ENCODE peak calls at places on chromosomes 4 and X, in four cellular contexts. E is heart left ventricle, I is spleen, J is brain microvascular endothelial cell. H is an unnamed sample.

GRCh38 chrX:70969635-70970481 is 39.0 kb upstream of the SLC7A3 start:
- DNase-seq in E (no peak), I (no peak), J (no peak), H (no peak)

GRCh38 chrX:18668468-18668867 is 3.4 kb downstream of the RS1 start:
- DNase-seq in E (no peak), I (no peak), J (no peak), H (no peak)

GRCh38 chr4:120299631-120300030 is 233.0 kb upstream of the MAD2L1 start:
- DNase-seq in E (no peak), I (no peak), J (no peak), H (no peak)

GRCh38 chr4:19472669-19473068 is 779.0 kb upstream of the SLIT2 start:
- DNase-seq in E (no peak), I (no peak), J (no peak), H (no peak)

GRCh38 chr4:3365871-3366842 is 73.3 kb downstream of the RGS12 start:
- DNase-seq in E (no peak), I (peak), J (no peak), H (no peak)

GRCh38 chr4:108433832-108434231 is 186.5 kb upstream of the RPL34 start:
- DNase-seq in E (no peak), I (no peak), J (peak), H (peak)

GRCh38 chr4:26987191-26987590 is 126.5 kb downstream of the STIM2 start:
- DNase-seq in E (no peak), I (no peak), J (no peak), H (no peak)

GRCh38 chr4:8192748-8193738 is 6.0 kb upstream of the SH3TC1 start:
- DNase-seq in E (peak), I (peak), J (peak), H (no peak)

GRCh38 chrX:80807606-80808159 is 2.0 kb downstream of the BRWD3 start:
- DNase-seq in E (no peak), I (no peak), J (no peak), H (peak)

GRCh38 chr4:25031077-25031606 is 396 bp upstream of the LGI2 start:
- DNase-seq in E (no peak), I (no peak), J (no peak), H (no peak)

GRCh38 chr4:48129307-48130014 is 4.6 kb downstream of the TXK start:
- DNase-seq in E (peak), I (peak), J (no peak), H (no peak)

GRCh38 chr4:55103224-55103623 is 22.2 kb downstream of the KDR start:
- DNase-seq in E (no peak), I (no peak), J (no peak), H (no peak)

GRCh38 chr4:32455231-32455630 is 1735.1 kb downstream of the PCDH7 start:
- DNase-seq in E (no peak), I (no peak), J (peak), H (no peak)

GRCh38 chr4:53618321-53618720 is 27.0 kb upstream of the LNX1 start:
- DNase-seq in E (no peak), I (no peak), J (no peak), H (no peak)

GRCh38 chr4:8386731-8387130 is 53.8 kb downstream of the ACOX3 start:
- DNase-seq in E (no peak), I (no peak), J (no peak), H (no peak)

GRCh38 chrX:9665113-9665512 is 100.5 kb downstream of the GPR143 start:
- DNase-seq in E (no peak), I (no peak), J (no peak), H (no peak)

GRCh38 chr4:3724319-3725231 is 41.6 kb upstream of the ADRA2C start:
- DNase-seq in E (no peak), I (no peak), J (no peak), H (no peak)

GRCh38 chr4:96099031-96099430 is 259.1 kb downstream of the PDHA2 start:
- DNase-seq in E (no peak), I (no peak), J (no peak), H (no peak)

GRCh38 chrX:20306668-20307067 is 40.0 kb upstream of the RPS6KA3 start:
- DNase-seq in E (no peak), I (no peak), J (no peak), H (no peak)

GRCh38 chrX:153924149-153924861 is 1.8 kb downstream of the ARHGAP4 start:
- DNase-seq in E (peak), I (peak), J (no peak), H (no peak)

GRCh38 chrX:139881130-139881529 is 51.7 kb downstream of the ATP11C start:
- DNase-seq in E (no peak), I (no peak), J (peak), H (no peak)

GRCh38 chr4:175770555-175770954 is 41.5 kb downstream of the GPM6A start:
- DNase-seq in E (no peak), I (no peak), J (no peak), H (no peak)

GRCh38 chr4:163755013-163755412 is 260.5 kb downstream of the TMA16 start:
- DNase-seq in E (no peak), I (no peak), J (peak), H (no peak)

GRCh38 chr4:64729561-64729960 is 320.3 kb upstream of the TECRL start:
- DNase-seq in E (no peak), I (no peak), J (no peak), H (no peak)

GRCh38 chr4:151418385-151418784 is 9.4 kb downstream of the FHIP1A start:
- DNase-seq in E (no peak), I (no peak), J (peak), H (peak)

GRCh38 chr4:185004562-185005208 is 13.6 kb upstream of the HELT start:
- DNase-seq in E (peak), I (peak), J (no peak), H (no peak)

GRCh38 chr4:113575391-113575790 is 186.1 kb downstream of the CAMK2D start:
- DNase-seq in E (no peak), I (no peak), J (peak), H (no peak)

GRCh38 chr4:16231570-16232252 is 5.4 kb upstream of the TAPT1 start:
- DNase-seq in E (no peak), I (no peak), J (no peak), H (no peak)

GRCh38 chr4:16237715-16238114 is 11.4 kb upstream of the TAPT1 start:
- DNase-seq in E (no peak), I (no peak), J (no peak), H (no peak)

GRCh38 chr4:16230308-16230707 is 4.0 kb upstream of the TAPT1 start:
- DNase-seq in E (no peak), I (no peak), J (no peak), H (no peak)

GRCh38 chr4:16236402-16237023 is 10.2 kb upstream of the TAPT1 start:
- DNase-seq in E (no peak), I (no peak), J (no peak), H (no peak)

DNA sequence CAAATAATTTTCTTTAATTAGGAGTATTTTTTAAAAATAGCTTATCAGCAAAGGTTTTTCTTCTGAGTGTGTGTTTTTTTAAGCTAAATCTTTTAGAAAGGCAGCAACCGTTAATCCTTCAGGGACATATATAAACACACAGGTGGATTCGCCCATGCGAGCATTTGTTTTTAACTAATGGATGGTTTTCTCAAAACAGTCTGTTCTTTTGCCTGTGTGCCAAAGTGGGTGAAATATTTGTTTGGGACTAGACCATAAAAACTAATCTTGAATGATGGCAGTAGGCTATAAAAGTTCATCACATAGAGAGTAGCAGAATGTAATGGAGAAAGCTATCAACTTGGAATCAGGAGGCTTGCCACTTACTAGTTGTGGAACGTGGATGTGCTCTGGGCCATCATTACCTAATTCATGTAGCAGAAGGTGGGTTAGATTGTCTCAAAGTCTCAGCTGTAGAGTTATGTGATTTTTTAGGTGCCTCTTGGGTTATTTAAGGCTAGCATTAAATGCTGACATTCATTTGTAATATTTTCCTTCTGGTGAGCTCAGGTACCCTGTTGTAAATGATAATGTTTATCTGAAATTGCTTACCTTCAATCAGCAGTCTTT is 7.4 kb upstream of the TAPT1 start:
- DNase-seq in E (no peak), I (no peak), J (no peak), H (no peak)
- TF ChIP-seq CTCF in E (no peak), I (no peak), J (no peak), H (no peak)

GRCh38 chrX:104922206-104922621 is 298.3 kb downstream of the TEX13A start:
- DNase-seq in E (peak), I (peak), J (peak), H (peak)
- H3K4me3 ChIP-seq in E (no peak), I (no peak), J (no peak), H (no peak)

GRCh38 chrX:55450259-55450658 is 1.7 kb upstream of the MAGEH1 start:
- DNase-seq in E (no peak), I (no peak), J (no peak), H (no peak)
- TF ChIP-seq CTCF in E (no peak), I (no peak), J (peak), H (no peak)

GRCh38 chr4:122922877-122923511 is 597 bp upstream of the NUDT6 start:
- DNase-seq in E (peak), I (peak), J (peak), H (peak)

GRCh38 chr4:122920473-122920872 is 1.9 kb downstream of the NUDT6 start:
- DNase-seq in E (no peak), I (no peak), J (no peak), H (no peak)

GRCh38 chr4:122921971-122922876 is at the start of gene NUDT6:
- DNase-seq in E (peak), I (peak), J (peak), H (no peak)

GRCh38 chr4:122917731-122918130 is 4.7 kb downstream of the NUDT6 start:
- DNase-seq in E (no peak), I (no peak), J (no peak), H (no peak)

GRCh38 chr4:122921300-122921699 is 1.1 kb downstream of the NUDT6 start:
- DNase-seq in E (no peak), I (no peak), J (no peak), H (no peak)
- H3K4me3 ChIP-seq in E (peak), I (no peak), J (peak), H (peak)

GRCh38 chr4:188370781-188371180 is 231.5 kb downstream of the TRIML1 start:
- DNase-seq in E (no peak), I (no peak), J (no peak), H (no peak)

GRCh38 chr4:188374870-188375269 is 235.6 kb downstream of the TRIML1 start:
- DNase-seq in E (no peak), I (no peak), J (no peak), H (no peak)

GRCh38 chr4:188372051-188372450 is 232.8 kb downstream of the TRIML1 start:
- DNase-seq in E (no peak), I (no peak), J (no peak), H (peak)

GRCh38 chr4:188372856-188373255 is 233.6 kb downstream of the TRIML1 start:
- DNase-seq in E (no peak), I (no peak), J (no peak), H (peak)
- TF ChIP-seq CTCF in E (peak), I (no peak), J (peak), H (no peak)

DNA sequence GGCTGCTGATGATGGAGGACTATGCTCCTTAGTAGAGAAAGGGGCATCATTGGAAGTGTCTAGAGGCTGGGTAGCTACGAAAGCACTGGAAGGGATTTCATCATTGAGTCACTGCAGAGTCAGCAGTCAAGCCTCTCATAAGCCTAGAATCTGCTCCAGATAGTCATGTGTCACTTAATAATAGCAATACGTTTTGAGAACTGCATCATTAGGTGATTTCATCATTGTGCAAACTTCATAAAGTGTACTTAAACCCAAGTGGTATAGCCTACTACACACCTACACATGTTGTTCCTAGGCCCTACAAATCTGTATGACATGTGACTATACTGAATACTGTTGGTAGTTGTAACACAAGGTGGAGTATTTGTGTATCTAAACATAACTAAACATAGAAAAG is 165.6 kb downstream of the PTTG2 start:
- DNase-seq in E (no peak), I (no peak), J (no peak), H (no peak)
- H3K4me3 ChIP-seq in E (no peak), I (no peak), J (no peak), H (no peak)

GRCh38 chrX:56800801-56801200 is 71.8 kb downstream of the NBDY start:
- DNase-seq in E (no peak), I (peak), J (no peak), H (no peak)
- TF ChIP-seq CTCF in E (no peak), I (no peak), J (no peak), H (no peak)

DNA sequence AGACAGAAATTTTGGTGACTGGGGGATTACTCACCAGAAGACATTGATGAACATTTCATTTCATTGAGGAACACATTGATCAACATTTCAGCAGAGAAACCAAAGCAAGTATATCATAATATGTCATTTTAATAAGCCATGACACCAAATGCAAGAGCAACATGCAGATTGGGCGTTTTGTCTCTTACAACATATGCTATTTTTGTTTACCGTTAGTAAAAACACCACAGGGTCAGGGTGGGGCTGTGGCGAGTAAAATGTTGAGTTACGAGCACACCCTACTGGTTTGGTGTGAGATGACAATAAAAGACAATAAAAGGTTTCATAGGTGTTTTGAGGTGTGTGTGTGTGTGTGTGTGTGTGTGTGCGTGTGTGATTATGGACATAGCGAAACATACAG is 294.5 kb downstream of the PDGFC start:
- DNase-seq in E (no peak), I (no peak), J (peak), H (no peak)
- H3K4me3 ChIP-seq in E (no peak), I (no peak), J (no peak), H (no peak)

GRCh38 chr4:140052050-140052449 is 101.9 kb downstream of the MAML3 start:
- DNase-seq in E (peak), I (no peak), J (peak), H (no peak)

GRCh38 chr4:140047781-140048180 is 106.2 kb downstream of the MAML3 start:
- DNase-seq in E (no peak), I (no peak), J (no peak), H (no peak)

GRCh38 chr4:140049024-140049923 is 104.7 kb downstream of the MAML3 start:
- DNase-seq in E (peak), I (peak), J (peak), H (no peak)

GRCh38 chr4:140048419-140049022 is 105.5 kb downstream of the MAML3 start:
- DNase-seq in E (no peak), I (no peak), J (no peak), H (no peak)

GRCh38 chr4:140049924-140050681 is 103.9 kb downstream of the MAML3 start:
- DNase-seq in E (no peak), I (no peak), J (no peak), H (no peak)
- TF ChIP-seq CTCF in E (peak), I (no peak), J (peak), H (peak)

DNA sequence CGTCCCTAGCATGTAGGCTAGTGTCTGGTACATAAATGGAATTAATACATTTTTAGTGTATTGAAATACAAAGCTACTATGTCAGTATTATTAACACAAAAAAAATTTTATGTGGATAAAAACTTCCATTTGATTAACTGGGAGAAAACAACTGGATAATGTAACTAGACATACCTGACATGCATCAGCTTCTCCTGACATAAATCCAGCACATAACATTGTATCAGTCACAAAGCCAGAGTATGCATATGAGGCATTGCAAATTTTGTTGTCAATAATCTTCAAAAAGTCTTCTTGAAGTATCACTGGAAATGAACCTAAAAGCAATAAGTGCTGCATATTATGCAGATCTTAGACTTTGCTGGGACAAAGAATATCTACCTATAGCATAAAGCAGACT is 16.9 kb downstream of the TMPRSS11B start:
- DNase-seq in E (no peak), I (no peak), J (no peak), H (no peak)
- H3K4me3 ChIP-seq in E (no peak), I (no peak), J (no peak), H (no peak)

H was measured in HFF-Myc.